ENCODE peak calls at places on chromosomes 6 and 20, in six cellular contexts. I is activated naive CD4-positive, alpha-beta T cell; A is hepatic stellate cell; D is cardiac fibroblast; E is A172; S is activated CD4-positive, alpha-beta T cell treated with anti-CD3 and anti-CD28 coated beads for 48 hours. Q is an unnamed sample.

GRCh38 chr6:49027644-49028043 is 435.4 kb downstream of the MMUT start:
- DNase-seq in I (no peak), A (no peak), D (no peak), E (no peak), S (no peak), Q (no peak)

GRCh38 chr20:20211274-20211987 is 156.5 kb upstream of the INSM1 start:
- DNase-seq in I (no peak), A (no peak), D (no peak), E (peak; percentile 96), S (no peak), Q (no peak)

GRCh38 chr6:24205020-24205492 is 79.0 kb downstream of the NRSN1 start:
- DNase-seq in I (no peak), A (no peak), D (peak; percentile 52), E (peak; percentile 35), S (peak; percentile 7), Q (peak; percentile 55)

GRCh38 chr6:147738516-147739187 is 230.2 kb downstream of the SAMD5 start:
- DNase-seq in I (no peak), A (no peak), D (no peak), E (peak; percentile 18), S (no peak), Q (no peak)

GRCh38 chr6:17705778-17706579 is 746 bp downstream of the NUP153 start:
- DNase-seq in I (peak; percentile 65), A (peak; percentile 40), D (peak; percentile 76), E (peak; percentile 55), S (peak; percentile 93), Q (peak; percentile 89)

GRCh38 chr6:16883414-16883813 is 122.2 kb upstream of the ATXN1 start:
- DNase-seq in I (no peak), A (no peak), D (no peak), E (no peak), S (no peak), Q (no peak)

GRCh38 chr6:39934060-39934757 is at the start of gene MOCS1:
- DNase-seq in I (peak; percentile 6), A (peak; percentile 84), D (peak; percentile 70), E (peak; percentile 18), S (peak; percentile 61), Q (no peak)

GRCh38 chr6:53309059-53309896 is 39.5 kb downstream of the ELOVL5 start:
- DNase-seq in I (no peak), A (peak; percentile 66), D (peak; percentile 70), E (no peak), S (no peak), Q (peak; percentile 71)

GRCh38 chr6:90286884-90287488 is 9.7 kb downstream of the BACH2 start:
- DNase-seq in I (peak; percentile 20), A (peak; percentile 11), D (peak; percentile 58), E (peak; percentile 28), S (peak; percentile 86), Q (peak; percentile 78)

GRCh38 chr20:64148581-64148980 is 15.7 kb upstream of the MYT1 start:
- DNase-seq in I (no peak), A (no peak), D (no peak), E (no peak), S (no peak), Q (no peak)

GRCh38 chr6:110625883-110626282 is 149.5 kb upstream of the SLC22A16 start:
- DNase-seq in I (no peak), A (peak; percentile 26), D (peak; percentile 21), E (peak; percentile 55), S (no peak), Q (no peak)

GRCh38 chr20:11694467-11694866 is 223.2 kb upstream of the BTBD3 start:
- DNase-seq in I (no peak), A (no peak), D (no peak), E (no peak), S (no peak), Q (no peak)

GRCh38 chr6:129698430-129698829 is 11.5 kb downstream of the ARHGAP18 start:
- DNase-seq in I (no peak), A (no peak), D (no peak), E (no peak), S (no peak), Q (no peak)

GRCh38 chr6:551405-551804 is 105.5 kb downstream of the HUS1B start:
- DNase-seq in I (no peak), A (no peak), D (peak; percentile 39), E (peak; percentile 72), S (peak; percentile 63), Q (peak; percentile 12)

GRCh38 chr20:10489853-10490627 is 54.9 kb downstream of the SLX4IP start:
- DNase-seq in I (no peak), A (no peak), D (no peak), E (no peak), S (no peak), Q (no peak)

GRCh38 chr20:13681248-13682125 is 42.8 kb upstream of the TASP1 start:
- DNase-seq in I (no peak), A (no peak), D (no peak), E (no peak), S (no peak), Q (no peak)

GRCh38 chr6:156379946-156380707 is 397.1 kb upstream of the ARID1B start:
- DNase-seq in I (no peak), A (no peak), D (peak; percentile 26), E (peak; percentile 73), S (no peak), Q (no peak)